ENCODE peak calls at places on chromosomes 16 and 17, in ten cellular contexts. One of them, this sample, is unnamed.

GRCh38 chr16:87555647-87556046 is 46.7 kb upstream of the JPH3 start:
- DNase-seq in GM23338: no peak
- DNase-seq in amygdala: no peak
- DNase-seq in colonic mucosa: no peak
- DNase-seq in fibroblast of the conjunctiva: no peak
- DNase-seq in tibial artery: no peak
- DNase-seq in fibroblast of villous mesenchyme: no peak
- DNase-seq in LHCN-M2: no peak
- DNase-seq in hippocampal formation: no peak
- DNase-seq in body of pancreas: no peak
- DNase-seq in this sample: no peak

GRCh38 chr16:55250641-55251550 is 73.1 kb upstream of the IRX6 start:
- DNase-seq in amygdala: no peak
- DNase-seq in colonic mucosa: no peak
- DNase-seq in fibroblast of villous mesenchyme: no peak
- DNase-seq in body of pancreas: no peak
- DNase-seq in hippocampal formation: no peak
- DNase-seq in LHCN-M2: no peak
- DNase-seq in GM23338: no peak
- DNase-seq in fibroblast of the conjunctiva: peak
- DNase-seq in tibial artery: no peak
- DNase-seq in this sample: no peak

GRCh38 chr16:1900452-1900774 is 17.8 kb downstream of the HS3ST6 start:
- DNase-seq in fibroblast of villous mesenchyme: no peak
- DNase-seq in body of pancreas: no peak
- DNase-seq in colonic mucosa: no peak
- DNase-seq in LHCN-M2: no peak
- DNase-seq in tibial artery: no peak
- DNase-seq in hippocampal formation: no peak
- DNase-seq in fibroblast of the conjunctiva: no peak
- DNase-seq in GM23338: no peak
- DNase-seq in amygdala: no peak
- DNase-seq in this sample: no peak

GRCh38 chr17:59277031-59277430 is 54.4 kb upstream of the YPEL2 start:
- DNase-seq in tibial artery: no peak
- DNase-seq in hippocampal formation: no peak
- DNase-seq in GM23338: no peak
- DNase-seq in colonic mucosa: no peak
- DNase-seq in fibroblast of villous mesenchyme: no peak
- DNase-seq in LHCN-M2: no peak
- DNase-seq in body of pancreas: no peak
- DNase-seq in amygdala: no peak
- DNase-seq in fibroblast of the conjunctiva: no peak
- DNase-seq in this sample: peak

GRCh38 chr16:88773812-88774291 is 11.2 kb downstream of the PIEZO1 start:
- DNase-seq in fibroblast of villous mesenchyme: peak
- DNase-seq in amygdala: no peak
- DNase-seq in GM23338: peak
- DNase-seq in body of pancreas: peak
- DNase-seq in LHCN-M2: peak
- DNase-seq in hippocampal formation: no peak
- DNase-seq in tibial artery: peak
- DNase-seq in fibroblast of the conjunctiva: peak
- DNase-seq in colonic mucosa: peak
- DNase-seq in this sample: peak

GRCh38 chr17:77882481-77883212 is 75.9 kb upstream of the TNRC6C start:
- DNase-seq in fibroblast of villous mesenchyme: peak
- DNase-seq in GM23338: no peak
- DNase-seq in fibroblast of the conjunctiva: peak
- DNase-seq in colonic mucosa: peak
- DNase-seq in amygdala: no peak
- DNase-seq in hippocampal formation: peak
- DNase-seq in LHCN-M2: no peak
- DNase-seq in body of pancreas: peak
- DNase-seq in tibial artery: peak
- DNase-seq in this sample: peak

GRCh38 chr17:75417054-75417453 is 11.6 kb upstream of the GRB2 start:
- DNase-seq in colonic mucosa: no peak
- DNase-seq in hippocampal formation: no peak
- DNase-seq in fibroblast of the conjunctiva: no peak
- DNase-seq in body of pancreas: peak
- DNase-seq in fibroblast of villous mesenchyme: no peak
- DNase-seq in tibial artery: no peak
- DNase-seq in GM23338: no peak
- DNase-seq in LHCN-M2: no peak
- DNase-seq in amygdala: no peak
- DNase-seq in this sample: no peak

GRCh38 chr17:78873519-78874340 is 29.3 kb downstream of the CEP295NL start:
- DNase-seq in amygdala: no peak
- DNase-seq in LHCN-M2: peak
- DNase-seq in GM23338: no peak
- DNase-seq in tibial artery: no peak
- DNase-seq in hippocampal formation: peak
- DNase-seq in colonic mucosa: no peak
- DNase-seq in fibroblast of the conjunctiva: no peak
- DNase-seq in fibroblast of villous mesenchyme: no peak
- DNase-seq in body of pancreas: peak
- DNase-seq in this sample: no peak

GRCh38 chr17:60790205-60790604 is 112.6 kb downstream of the BCAS3 start:
- DNase-seq in fibroblast of villous mesenchyme: no peak
- DNase-seq in tibial artery: no peak
- DNase-seq in amygdala: no peak
- DNase-seq in fibroblast of the conjunctiva: no peak
- DNase-seq in LHCN-M2: no peak
- DNase-seq in hippocampal formation: no peak
- DNase-seq in body of pancreas: no peak
- DNase-seq in GM23338: no peak
- DNase-seq in colonic mucosa: no peak
- DNase-seq in this sample: no peak

GRCh38 chr17:31926100-31926729 is 10.6 kb upstream of the SUZ12 start:
- DNase-seq in body of pancreas: no peak
- DNase-seq in fibroblast of the conjunctiva: no peak
- DNase-seq in GM23338: no peak
- DNase-seq in colonic mucosa: no peak
- DNase-seq in tibial artery: no peak
- DNase-seq in LHCN-M2: peak
- DNase-seq in amygdala: no peak
- DNase-seq in hippocampal formation: no peak
- DNase-seq in fibroblast of villous mesenchyme: no peak
- DNase-seq in this sample: peak

GRCh38 chr17:2247005-2247404 is 56.6 kb downstream of the SMG6 start:
- DNase-seq in tibial artery: no peak
- DNase-seq in amygdala: no peak
- DNase-seq in hippocampal formation: no peak
- DNase-seq in LHCN-M2: no peak
- DNase-seq in GM23338: no peak
- DNase-seq in colonic mucosa: no peak
- DNase-seq in fibroblast of villous mesenchyme: peak
- DNase-seq in body of pancreas: no peak
- DNase-seq in fibroblast of the conjunctiva: no peak
- DNase-seq in this sample: no peak

GRCh38 chr17:82370471-82371332 is 863 bp upstream of the UTS2R start:
- DNase-seq in amygdala: no peak
- DNase-seq in hippocampal formation: no peak
- DNase-seq in LHCN-M2: no peak
- DNase-seq in colonic mucosa: no peak
- DNase-seq in body of pancreas: no peak
- DNase-seq in tibial artery: no peak
- DNase-seq in fibroblast of the conjunctiva: no peak
- DNase-seq in fibroblast of villous mesenchyme: peak
- DNase-seq in GM23338: no peak
- DNase-seq in this sample: peak

GRCh38 chr17:4881761-4882555 is 17.4 kb upstream of the C17orf107 start:
- DNase-seq in colonic mucosa: peak
- DNase-seq in GM23338: peak
- DNase-seq in body of pancreas: peak
- DNase-seq in tibial artery: no peak
- DNase-seq in LHCN-M2: no peak
- DNase-seq in fibroblast of villous mesenchyme: peak
- DNase-seq in hippocampal formation: peak
- DNase-seq in amygdala: no peak
- DNase-seq in fibroblast of the conjunctiva: no peak
- DNase-seq in this sample: no peak

GRCh38 chr16:56029026-56029425 is 153.9 kb upstream of the CES5A start:
- DNase-seq in colonic mucosa: no peak
- DNase-seq in fibroblast of the conjunctiva: no peak
- DNase-seq in tibial artery: no peak
- DNase-seq in LHCN-M2: no peak
- DNase-seq in amygdala: no peak
- DNase-seq in fibroblast of villous mesenchyme: no peak
- DNase-seq in GM23338: peak
- DNase-seq in body of pancreas: no peak
- DNase-seq in hippocampal formation: no peak
- DNase-seq in this sample: no peak

GRCh38 chr17:76053230-76054111 is 18.8 kb downstream of the SRP68 start:
- DNase-seq in fibroblast of villous mesenchyme: peak
- DNase-seq in fibroblast of the conjunctiva: peak
- DNase-seq in hippocampal formation: no peak
- DNase-seq in body of pancreas: no peak
- DNase-seq in GM23338: no peak
- DNase-seq in tibial artery: no peak
- DNase-seq in colonic mucosa: no peak
- DNase-seq in amygdala: no peak
- DNase-seq in LHCN-M2: peak
- DNase-seq in this sample: peak

GRCh38 chr16:28587386-28587785 is 9.5 kb downstream of the SULT1A2 start:
- DNase-seq in GM23338: no peak
- DNase-seq in tibial artery: no peak
- DNase-seq in body of pancreas: no peak
- DNase-seq in hippocampal formation: no peak
- DNase-seq in amygdala: no peak
- DNase-seq in fibroblast of the conjunctiva: no peak
- DNase-seq in LHCN-M2: no peak
- DNase-seq in fibroblast of villous mesenchyme: no peak
- DNase-seq in colonic mucosa: no peak
- DNase-seq in this sample: no peak

GRCh38 chr17:10754861-10755591 is 25.2 kb upstream of the TMEM220 start:
- DNase-seq in GM23338: peak
- DNase-seq in hippocampal formation: no peak
- DNase-seq in fibroblast of villous mesenchyme: no peak
- DNase-seq in amygdala: no peak
- DNase-seq in body of pancreas: no peak
- DNase-seq in LHCN-M2: no peak
- DNase-seq in colonic mucosa: no peak
- DNase-seq in tibial artery: no peak
- DNase-seq in fibroblast of the conjunctiva: no peak
- DNase-seq in this sample: no peak

GRCh38 chr17:5000237-5000639 is 2.5 kb downstream of the KIF1C start:
- DNase-seq in GM23338: peak
- DNase-seq in amygdala: no peak
- DNase-seq in hippocampal formation: no peak
- DNase-seq in tibial artery: peak
- DNase-seq in LHCN-M2: peak
- DNase-seq in body of pancreas: peak
- DNase-seq in colonic mucosa: peak
- DNase-seq in fibroblast of villous mesenchyme: peak
- DNase-seq in fibroblast of the conjunctiva: no peak
- DNase-seq in this sample: no peak

GRCh38 chr17:38911081-38911730 is 14.2 kb upstream of the LASP1NB start:
- DNase-seq in LHCN-M2: no peak
- DNase-seq in GM23338: no peak
- DNase-seq in body of pancreas: no peak
- DNase-seq in tibial artery: no peak
- DNase-seq in colonic mucosa: no peak
- DNase-seq in fibroblast of villous mesenchyme: no peak
- DNase-seq in amygdala: no peak
- DNase-seq in hippocampal formation: no peak
- DNase-seq in fibroblast of the conjunctiva: no peak
- DNase-seq in this sample: no peak

GRCh38 chr17:388087-388486 is 35.5 kb upstream of the RPH3AL start:
- DNase-seq in GM23338: no peak
- DNase-seq in amygdala: no peak
- DNase-seq in body of pancreas: no peak
- DNase-seq in fibroblast of villous mesenchyme: no peak
- DNase-seq in LHCN-M2: no peak
- DNase-seq in tibial artery: no peak
- DNase-seq in hippocampal formation: no peak
- DNase-seq in colonic mucosa: no peak
- DNase-seq in fibroblast of the conjunctiva: no peak
- DNase-seq in this sample: no peak

GRCh38 chr16:20704281-20704680 is 6.8 kb upstream of the ACSM1 start:
- DNase-seq in GM23338: no peak
- DNase-seq in colonic mucosa: no peak
- DNase-seq in fibroblast of villous mesenchyme: peak
- DNase-seq in body of pancreas: no peak
- DNase-seq in tibial artery: no peak
- DNase-seq in LHCN-M2: peak
- DNase-seq in amygdala: no peak
- DNase-seq in fibroblast of the conjunctiva: no peak
- DNase-seq in hippocampal formation: no peak
- DNase-seq in this sample: no peak

GRCh38 chr17:40100669-40101366 is 429 bp upstream of the NR1D1 start:
- DNase-seq in LHCN-M2: peak
- DNase-seq in GM23338: peak
- DNase-seq in fibroblast of villous mesenchyme: peak
- DNase-seq in hippocampal formation: peak
- DNase-seq in fibroblast of the conjunctiva: peak
- DNase-seq in body of pancreas: peak
- DNase-seq in colonic mucosa: peak
- DNase-seq in tibial artery: peak
- DNase-seq in amygdala: peak
- DNase-seq in this sample: peak

This sample was measured in MV-4-11.